ENCODE peak calls at places on chromosomes 13 and 19, in ten cellular contexts. T is choroid plexus epithelial cell; B is heart left ventricle; V is EH; D is sciatic nerve; J is activated T-helper 1 cell treated with anti-CD3 and anti-CD28 coated beads, Interleukin-12 subunit alpha, Interleukin-12 subunit beta, Interleukin-2, Interleukin-4 antibody, amounts not matched to agents 30 ng/mL and 10 ng/mL and 1 ng/mL, durations not matched to agents 14 hours and 24 hours and 36 hours; A is NCI-H2029 treated with DMSO at 0.1 percent for 48 hours; O is occipital lobe; K is hepatocyte; F is 8988T. H is an unnamed sample.

GRCh38 chr19:18379803-18380747 is 5.9 kb upstream of the GDF15 start:
- DNase-seq in T (peak; percentile 80), B (peak; percentile 85), V (peak; percentile 90), D (peak; percentile 95), J (no peak), A (peak; percentile 52), O (no peak), K (peak; percentile 84), F (no peak), H (no peak)

GRCh38 chr13:38381840-38382239 is 32.2 kb downstream of the UFM1 start:
- DNase-seq in T (no peak), B (no peak), V (no peak), D (no peak), J (no peak), A (no peak), O (no peak), K (no peak), F (no peak), H (no peak)

GRCh38 chr13:33723365-33723764 is 94.6 kb upstream of the RFC3 start:
- DNase-seq in T (peak; percentile 7), B (no peak), V (no peak), D (no peak), J (no peak), A (no peak), O (no peak), K (no peak), F (no peak), H (no peak)

GRCh38 chr19:38233740-38234251 is 9.8 kb upstream of the DPF1 start:
- DNase-seq in T (peak; percentile 74), B (peak; percentile 91), V (peak; percentile 69), D (peak; percentile 87), J (peak; percentile 71), A (peak; percentile 34), O (peak; percentile 59), K (peak; percentile 88), F (peak; percentile 97), H (peak; percentile 70)

GRCh38 chr13:63435668-63436275 is 2020.1 kb upstream of the PCDH20 start:
- DNase-seq in T (peak; percentile 100), B (no peak), V (peak; percentile 100), D (no peak), J (no peak), A (no peak), O (no peak), K (peak; percentile 8), F (no peak), H (no peak)

GRCh38 chr19:34295103-34295502 is 40.7 kb downstream of the GARRE1 start:
- DNase-seq in T (no peak), B (no peak), V (no peak), D (no peak), J (no peak), A (no peak), O (no peak), K (no peak), F (no peak), H (no peak)

GRCh38 chr19:3096267-3096901 is 2.2 kb downstream of the GNA11 start:
- DNase-seq in T (no peak), B (no peak), V (no peak), D (no peak), J (no peak), A (no peak), O (no peak), K (peak; percentile 36), F (peak; percentile 20), H (no peak)

GRCh38 chr19:35905178-35905727 is 2.8 kb downstream of the TYROBP start:
- DNase-seq in T (peak; percentile 6), B (no peak), V (peak; percentile 41), D (no peak), J (no peak), A (no peak), O (no peak), K (no peak), F (no peak), H (no peak)

GRCh38 chr13:104831823-104832222 is 1703.6 kb downstream of the EFNB2 start:
- DNase-seq in T (no peak), B (no peak), V (no peak), D (no peak), J (no peak), A (no peak), O (no peak), K (no peak), F (no peak), H (no peak)

GRCh38 chr19:51777570-51778460 is 16.8 kb downstream of the FPR2 start:
- DNase-seq in T (peak; percentile 97), B (no peak), V (peak; percentile 81), D (peak; percentile 69), J (peak; percentile 11), A (peak; percentile 7), O (peak; percentile 25), K (peak; percentile 91), F (peak; percentile 8), H (peak; percentile 48)

GRCh38 chr19:8262431-8262830 is 45.7 kb downstream of the CD320 start:
- DNase-seq in T (no peak), B (no peak), V (no peak), D (peak; percentile 53), J (no peak), A (no peak), O (no peak), K (no peak), F (no peak), H (no peak)

GRCh38 chr19:50906217-50906616 is 5.0 kb downstream of the KLK4 start:
- DNase-seq in T (peak; percentile 24), B (no peak), V (peak; percentile 6), D (no peak), J (no peak), A (peak; percentile 7), O (no peak), K (peak; percentile 36), F (peak; percentile 54), H (no peak)

GRCh38 chr19:14349426-14349825 is 31.8 kb upstream of the ADGRE5 start:
- DNase-seq in T (no peak), B (no peak), V (no peak), D (no peak), J (no peak), A (no peak), O (no peak), K (no peak), F (no peak), H (no peak)

GRCh38 chr19:18507021-18507726 is 14.7 kb downstream of the ELL start:
- DNase-seq in T (no peak), B (no peak), V (peak; percentile 46), D (no peak), J (no peak), A (no peak), O (peak; percentile 57), K (no peak), F (no peak), H (no peak)

GRCh38 chr19:45638930-45639729 is at the start of gene EML2:
- DNase-seq in T (peak; percentile 17), B (peak; percentile 81), V (peak; percentile 46), D (peak; percentile 67), J (peak; percentile 62), A (no peak), O (no peak), K (peak; percentile 79), F (peak; percentile 54), H (no peak)

GRCh38 chr19:30153326-30154210 is 211.5 kb downstream of the URI1 start:
- DNase-seq in T (no peak), B (no peak), V (no peak), D (no peak), J (no peak), A (no peak), O (no peak), K (no peak), F (no peak), H (no peak)

GRCh38 chr13:46523972-46524737 is 28.8 kb upstream of the LRCH1 start:
- DNase-seq in T (peak; percentile 29), B (no peak), V (no peak), D (no peak), J (no peak), A (no peak), O (no peak), K (no peak), F (no peak), H (no peak)

GRCh38 chr19:41373993-41374392 is 2.3 kb upstream of the TMEM91 start:
- DNase-seq in T (peak; percentile 97), B (peak; percentile 92), V (peak; percentile 90), D (peak; percentile 87), J (no peak), A (peak; percentile 88), O (peak; percentile 68), K (peak; percentile 87), F (no peak), H (peak; percentile 84)

GRCh38 chr13:95156208-95156607 is 145.0 kb downstream of the ABCC4 start:
- DNase-seq in T (peak; percentile 73), B (no peak), V (peak; percentile 39), D (no peak), J (no peak), A (peak; percentile 20), O (no peak), K (no peak), F (no peak), H (no peak)

GRCh38 chr13:95540848-95541247 is 11.7 kb upstream of the CLDN10 start:
- DNase-seq in T (no peak), B (peak; percentile 68), V (no peak), D (no peak), J (no peak), A (no peak), O (no peak), K (no peak), F (no peak), H (peak; percentile 14)

GRCh38 chr19:32022044-32022945 is 323.1 kb upstream of the ZNF507 start:
- DNase-seq in T (no peak), B (no peak), V (no peak), D (no peak), J (no peak), A (no peak), O (no peak), K (no peak), F (no peak), H (no peak)

GRCh38 chr13:42381165-42381425 is 109.1 kb downstream of the AKAP11 start:
- DNase-seq in T (no peak), B (no peak), V (no peak), D (no peak), J (no peak), A (no peak), O (no peak), K (no peak), F (no peak), H (no peak)

H was measured in amygdala.